ENCODE peak calls at places on chromosomes 4 and X, in seven cellular contexts. O is K562, G is HCT116, V is endodermal cell, M is GM23248, E is kidney, K is upper lobe of right lung. C is an unnamed sample.

GRCh38 chrX:79330022-79330421 is 37.1 kb downstream of the ITM2A start:
- DNase-seq in O (no peak), G (no peak), V (peak; percentile 55), M (no peak), E (no peak), K (no peak), C (no peak)

GRCh38 chr4:1207603-1208265 is 35.4 kb upstream of the SPON2 start:
- DNase-seq in O (no peak), G (no peak), V (peak; percentile 47), M (peak; percentile 77), E (peak; percentile 91), K (peak; percentile 81), C (peak; percentile 84)

GRCh38 chr4:105719214-105719613 is 10.6 kb downstream of the GSTCD start:
- DNase-seq in O (no peak), G (no peak), V (no peak), M (no peak), E (no peak), K (no peak), C (no peak)

GRCh38 chr4:151322565-151322964 is 2.8 kb downstream of the SH3D19 start:
- DNase-seq in O (no peak), G (no peak), V (no peak), M (peak; percentile 50), E (no peak), K (no peak), C (no peak)

GRCh38 chrX:118943102-118943501 is 31.3 kb upstream of the LONRF3 start:
- DNase-seq in O (peak; percentile 64), G (no peak), V (no peak), M (no peak), E (no peak), K (no peak), C (no peak)

GRCh38 chr4:123580981-123581664 is 184.5 kb downstream of the SPRY1 start:
- DNase-seq in O (peak; percentile 21), G (peak; percentile 6), V (no peak), M (no peak), E (no peak), K (no peak), C (no peak)

GRCh38 chrX:93673869-93674271 is at the start of gene FAM133A:
- DNase-seq in O (no peak), G (no peak), V (no peak), M (peak; percentile 76), E (no peak), K (no peak), C (no peak)

GRCh38 chrX:2500091-2500680 is 590 bp downstream of the DHRSX start:
- DNase-seq in O (no peak), G (no peak), V (peak; percentile 81), M (peak; percentile 89), E (peak; percentile 80), K (peak; percentile 79), C (no peak)

GRCh38 chr4:1297456-1298325 is 8.0 kb downstream of the MAEA start:
- DNase-seq in O (no peak), G (no peak), V (peak; percentile 78), M (no peak), E (peak; percentile 54), K (peak; percentile 42), C (no peak)

GRCh38 chr4:186021461-186022167 is 47.3 kb upstream of the TLR3 start:
- DNase-seq in O (peak; percentile 17), G (no peak), V (peak; percentile 85), M (peak; percentile 56), E (peak; percentile 71), K (no peak), C (no peak)

GRCh38 chr4:47442980-47443379 is 20.5 kb downstream of the COMMD8 start:
- DNase-seq in O (no peak), G (no peak), V (no peak), M (no peak), E (no peak), K (no peak), C (no peak)

GRCh38 chrX:290476-291166 is 9.4 kb downstream of the PLCXD1 start:
- DNase-seq in O (no peak), G (no peak), V (no peak), M (no peak), E (peak; percentile 66), K (peak; percentile 45), C (no peak)

GRCh38 chr4:114813961-114814360 is 215.4 kb downstream of the UGT8 start:
- DNase-seq in O (no peak), G (no peak), V (no peak), M (no peak), E (no peak), K (no peak), C (no peak)

GRCh38 chr4:110589297-110589696 is 33.6 kb downstream of the PITX2 start:
- DNase-seq in O (no peak), G (no peak), V (no peak), M (peak; percentile 62), E (no peak), K (no peak), C (no peak)

GRCh38 chr4:157220026-157220881 is at the start of gene GRIA2:
- DNase-seq in O (peak; percentile 6), G (no peak), V (peak; percentile 94), M (peak; percentile 70), E (peak; percentile 79), K (peak; percentile 72), C (peak; percentile 68)

GRCh38 chr4:8235686-8236085 is 33.9 kb upstream of the HTRA3 start:
- DNase-seq in O (no peak), G (no peak), V (no peak), M (no peak), E (no peak), K (no peak), C (no peak)

GRCh38 chr4:8236141-8236919 is 33.2 kb upstream of the HTRA3 start:
- DNase-seq in O (no peak), G (no peak), V (no peak), M (no peak), E (no peak), K (no peak), C (no peak)

GRCh38 chr4:8236920-8237195 is 32.7 kb upstream of the HTRA3 start:
- DNase-seq in O (no peak), G (no peak), V (no peak), M (no peak), E (no peak), K (no peak), C (no peak)

GRCh38 chr4:8233672-8234484 is 34.8 kb downstream of the SH3TC1 start:
- DNase-seq in O (no peak), G (no peak), V (no peak), M (no peak), E (no peak), K (no peak), C (no peak)

DNA sequence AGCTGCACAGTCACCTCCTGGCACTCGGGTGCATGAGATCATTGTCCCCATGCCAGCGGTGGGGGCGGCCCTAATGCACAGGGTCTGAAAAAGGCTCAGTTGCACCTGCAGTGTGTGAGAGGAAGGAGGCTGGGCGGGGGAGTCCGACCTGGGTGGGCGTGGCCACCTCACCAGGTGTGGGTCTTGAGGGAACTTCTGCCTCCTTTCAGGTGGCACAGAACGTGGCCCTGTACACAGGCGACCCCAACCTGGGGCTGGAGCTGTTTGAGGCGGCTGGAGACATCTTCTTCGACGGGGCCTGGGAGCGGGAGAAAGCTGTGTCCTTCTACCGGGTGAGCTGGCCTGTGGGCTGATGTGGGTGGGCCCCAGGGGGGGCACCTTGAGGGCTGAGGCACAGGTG is 34.3 kb upstream of the HTRA3 start:
- DNase-seq in O (no peak), G (no peak), V (no peak), M (no peak), E (no peak), K (no peak), C (no peak)
- H3K4me1 ChIP-seq in O (peaks cover 10% of the 10 kb centered on the region), G (no peaks in the 10 kb centered on the region), V (no peaks in the 10 kb centered on the region), M (no peaks in the 10 kb centered on the region), E (no peaks in the 10 kb centered on the region), K (no peaks in the 10 kb centered on the region), C (no peaks in the 10 kb centered on the region)

DNA sequence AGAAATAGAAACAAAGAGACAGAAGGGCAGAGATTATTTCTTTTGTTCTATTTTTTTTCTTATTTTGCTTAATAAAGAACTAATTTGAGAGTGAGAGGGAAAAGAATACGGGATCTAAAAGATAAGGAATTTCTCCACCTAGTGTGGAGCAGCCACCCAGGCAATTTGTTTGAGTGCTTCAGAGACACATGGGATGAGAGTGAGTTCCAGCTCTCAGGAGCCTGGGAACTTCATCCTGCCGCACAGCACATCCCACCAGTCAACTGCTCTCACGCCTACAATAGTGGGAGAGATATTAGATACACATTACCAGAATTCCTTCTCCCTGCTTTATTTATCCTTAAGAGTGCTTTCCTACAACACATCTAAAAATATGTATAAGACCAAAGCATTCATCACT is 946.4 kb downstream of the PDHA2 start:
- DNase-seq in O (no peak), G (no peak), V (no peak), M (no peak), E (no peak), K (no peak), C (no peak)
- H3K27ac ChIP-seq in O (no peak overlapping the region), G (no peak overlapping the region), V (no peak overlapping the region), M (no peak overlapping the region), E (no peak overlapping the region), K (no peak overlapping the region), C (no peak overlapping the region)

GRCh38 chrX:151966236-151966635 is 8.2 kb downstream of the GABRE start:
- DNase-seq in O (no peak), G (no peak), V (no peak), M (no peak), E (no peak), K (no peak), C (no peak)

GRCh38 chrX:151958101-151958500 is 16.4 kb downstream of the GABRE start:
- DNase-seq in O (no peak), G (no peak), V (no peak), M (no peak), E (no peak), K (no peak), C (no peak)

DNA sequence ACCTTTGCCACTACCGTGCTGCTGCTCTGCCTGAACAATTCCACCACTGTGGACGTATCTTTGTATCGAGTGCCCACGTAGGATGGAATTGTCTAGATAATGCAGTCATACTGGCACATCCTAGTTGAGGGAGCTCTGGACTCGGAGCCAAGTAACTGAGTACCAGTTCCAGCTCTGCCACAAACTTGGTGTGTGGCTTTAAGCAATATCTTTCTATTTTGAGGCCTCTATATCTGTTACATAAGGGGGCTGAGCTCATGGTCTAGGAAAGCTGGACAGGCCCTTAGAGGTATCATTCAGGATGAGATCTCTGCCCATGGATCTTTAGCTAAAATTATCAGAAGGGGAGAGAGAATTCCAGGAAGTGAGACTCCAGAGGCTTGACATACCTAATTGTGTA is 12.4 kb downstream of the GABRE start:
- DNase-seq in O (no peak), G (no peak), V (no peak), M (no peak), E (no peak), K (no peak), C (no peak)
- H3K9me3 ChIP-seq in O (no peaks in the 10 kb centered on the region), G (no peaks in the 10 kb centered on the region), V (no peaks in the 10 kb centered on the region), M (no peaks in the 10 kb centered on the region), E (no peaks in the 10 kb centered on the region), K (no peaks in the 10 kb centered on the region), C (no peaks in the 10 kb centered on the region)

DNA sequence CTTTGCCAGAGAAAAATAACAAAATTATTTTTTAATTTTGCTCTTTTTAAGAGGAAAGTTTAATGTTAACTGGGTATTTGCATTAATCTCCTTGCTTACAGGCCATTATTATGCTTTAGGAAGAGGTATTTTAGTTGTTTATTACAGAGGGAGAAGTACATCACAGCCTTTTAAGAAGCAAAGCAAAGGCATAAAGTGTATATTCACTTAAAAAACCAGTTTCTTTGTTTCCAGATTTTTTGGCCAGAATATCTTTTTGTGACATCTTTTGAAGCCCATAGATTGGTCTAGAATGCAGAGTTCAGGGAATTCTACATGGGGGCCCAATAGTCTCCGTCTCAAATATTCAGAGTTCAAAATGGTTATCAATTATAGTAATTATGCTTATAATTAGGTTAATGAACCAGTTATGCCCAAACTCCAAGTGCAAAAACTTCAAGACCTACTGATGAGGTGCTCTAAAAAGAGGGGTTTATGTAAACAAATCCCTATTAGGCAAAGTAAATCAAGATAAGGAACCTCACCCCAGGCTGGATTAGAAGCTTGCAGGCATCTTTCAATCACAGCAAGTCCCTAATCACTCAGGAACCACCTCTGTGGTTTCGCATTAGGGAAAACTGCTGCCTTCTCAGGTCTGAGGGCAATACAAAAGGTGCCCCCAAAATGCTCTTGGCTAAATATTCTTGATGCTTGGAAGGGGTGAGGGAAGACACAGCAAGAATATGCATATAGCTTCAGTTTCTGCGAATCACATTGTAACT is 1.4 kb downstream of the CXXC4 start:
- DNase-seq in O (no peak), G (no peak), V (peak; percentile 57), M (no peak), E (no peak), K (no peak), C (no peak)
- H3K4me1 ChIP-seq in O (peaks cover 15% of the 10 kb centered on the region), G (peaks cover 17% of the 10 kb centered on the region), V (peaks cover 4% of the 10 kb centered on the region), M (no peaks in the 10 kb centered on the region), E (peaks cover 6% of the 10 kb centered on the region), K (peaks cover 4% of the 10 kb centered on the region), C (no peaks in the 10 kb centered on the region)

C was measured in uterus.